ENCODE peak calls at places on chromosomes 2 and 18, in six cellular contexts. S is Kasumi-1, W is Daoy, Q is EL, K is fibroblast of villous mesenchyme, G is HFFc6. T is an unnamed sample.

GRCh38 chr2:220533485-220533884 is 906.1 kb downstream of the SLC4A3 start:
- DNase-seq in W (peak), S (no peak), K (peak), Q (peak), G (peak), T (peak)

GRCh38 chr2:230916218-230916617 is 8.8 kb downstream of the GPR55 start:
- DNase-seq in Q (no peak), S (no peak), W (no peak), K (no peak), G (no peak), T (no peak)

GRCh38 chr18:45386256-45386655 is 229.0 kb upstream of the SLC14A2 start:
- DNase-seq in Q (peak), K (peak), W (peak), G (no peak), S (peak), T (peak)

GRCh38 chr2:200252661-200253067 is 53.8 kb upstream of the SPATS2L start:
- DNase-seq in G (peak), K (peak), Q (peak), W (peak), S (no peak), T (peak)

GRCh38 chr2:98648451-98648850 is 40.1 kb downstream of the UNC50 start:
- DNase-seq in K (no peak), S (no peak), Q (no peak), W (no peak), G (no peak), T (no peak)

GRCh38 chr2:166417669-166418068 is 41.9 kb upstream of the SCN9A start:
- DNase-seq in W (peak), S (peak), K (peak), G (peak), Q (peak), T (peak)

GRCh38 chr2:105969552-105969951 is 224.5 kb downstream of the UXS1 start:
- DNase-seq in Q (no peak), W (no peak), G (no peak), K (no peak), S (peak), T (peak)

GRCh38 chr2:112665113-112665780 is 19.5 kb downstream of the SLC20A1 start:
- DNase-seq in W (no peak), K (peak), S (no peak), Q (no peak), G (no peak), T (no peak)

GRCh38 chr18:68519341-68519740 is 195.6 kb downstream of the TMX3 start:
- DNase-seq in W (no peak), Q (peak), S (no peak), K (no peak), G (no peak), T (peak)

GRCh38 chr18:27750014-27750413 is 426.9 kb downstream of the CDH2 start:
- DNase-seq in Q (peak), W (peak), G (peak), S (peak), K (peak), T (peak)

GRCh38 chr2:206390181-206390580 is 53.2 kb upstream of the ADAM23 start:
- DNase-seq in Q (no peak), K (no peak), W (no peak), G (no peak), S (no peak), T (no peak)

GRCh38 chr2:233700028-233700635 is 7.4 kb downstream of the UGT1A6 start:
- DNase-seq in Q (no peak), W (peak), S (no peak), K (peak), G (peak), T (peak)

GRCh38 chr2:31347788-31348187 is 66.8 kb downstream of the XDH start:
- DNase-seq in G (peak), W (no peak), Q (peak), K (peak), S (no peak), T (peak)

GRCh38 chr2:84302513-84303412 is 156.3 kb downstream of the SUCLG1 start:
- DNase-seq in W (no peak), G (peak), S (peak), K (peak), Q (peak), T (peak)

GRCh38 chr18:986071-986470 is 81.4 kb downstream of the ADCYAP1 start:
- DNase-seq in K (no peak), Q (no peak), W (no peak), S (no peak), G (no peak), T (no peak)

T was measured in EH.